ENCODE peak calls at places on chromosomes 4 and X, in ten cellular contexts. B is nephron progenitor cell, S is hypothalamus, C is T-cell, H is left cardiac atrium, R is GM23248, M is D341Med, T is RCC 7860, P is kidney epithelial cell, V is T-helper 2 cell. L is an unnamed sample.

GRCh38 chr4:83240379-83240875 is 44.2 kb downstream of the COQ2 start:
- DNase-seq in M (no peak), T (no peak), V (no peak), P (no peak), C (no peak), R (no peak), H (no peak), B (no peak), S (no peak), L (no peak)

GRCh38 chr4:13267091-13267490 is 217.0 kb downstream of the RAB28 start:
- DNase-seq in R (no peak), M (no peak), S (no peak), T (no peak), P (no peak), V (no peak), C (no peak), H (no peak), B (no peak), L (no peak)

GRCh38 chr4:16072168-16072567 is 11.7 kb downstream of the PROM1 start:
- DNase-seq in V (no peak), C (no peak), T (no peak), S (no peak), R (no peak), H (no peak), P (no peak), B (no peak), M (no peak), L (no peak)

GRCh38 chr4:166324321-166324720 is 451.3 kb downstream of the TLL1 start:
- DNase-seq in B (peak), H (no peak), R (no peak), M (peak), S (no peak), T (no peak), V (no peak), C (no peak), P (no peak), L (no peak)

GRCh38 chr4:89549907-89550306 is 242.3 kb upstream of the GPRIN3 start:
- DNase-seq in P (no peak), R (peak), M (no peak), V (no peak), B (no peak), S (no peak), T (no peak), H (no peak), C (no peak), L (no peak)

GRCh38 chr4:9969526-9970398 is 51.5 kb downstream of the SLC2A9 start:
- DNase-seq in C (no peak), R (no peak), H (no peak), V (peak), M (no peak), S (no peak), P (no peak), T (no peak), B (no peak), L (no peak)

GRCh38 chrX:21373637-21374162 is 518 bp upstream of the CNKSR2 start:
- DNase-seq in C (peak), S (peak), M (no peak), P (no peak), V (peak), T (no peak), R (peak), H (no peak), B (no peak), L (no peak)

GRCh38 chrX:131671714-131672113 is 127.8 kb downstream of the OR13H1 start:
- DNase-seq in S (no peak), V (no peak), H (no peak), T (no peak), C (no peak), P (no peak), B (no peak), M (no peak), R (no peak), L (no peak)

GRCh38 chr4:14529653-14530052 is 472.6 kb upstream of the CPEB2 start:
- DNase-seq in R (no peak), C (no peak), V (no peak), B (no peak), M (no peak), P (no peak), T (no peak), H (no peak), S (no peak), L (no peak)

GRCh38 chr4:22238742-22239141 is 277.1 kb downstream of the ADGRA3 start:
- DNase-seq in V (no peak), R (peak), T (no peak), C (no peak), M (no peak), S (no peak), B (peak), P (no peak), H (no peak), L (no peak)

GRCh38 chrX:115639481-115639880 is 78.5 kb downstream of the PLS3 start:
- DNase-seq in H (no peak), M (no peak), S (no peak), P (no peak), T (no peak), V (no peak), C (no peak), B (no peak), R (no peak), L (no peak)

GRCh38 chr4:20251061-20251795 is 477 bp upstream of the SLIT2 start:
- DNase-seq in V (no peak), P (no peak), C (no peak), R (peak), S (peak), M (no peak), H (no peak), B (no peak), T (no peak), L (no peak)

GRCh38 chr4:147633113-147633512 is 15.9 kb downstream of the TMEM184C start:
- DNase-seq in M (no peak), P (no peak), V (no peak), R (no peak), C (no peak), H (no peak), B (no peak), S (no peak), T (no peak), L (no peak)

GRCh38 chr4:79325436-79325835 is 425 bp downstream of the NAA11 start:
- DNase-seq in R (no peak), S (no peak), C (no peak), H (no peak), V (no peak), M (no peak), B (no peak), T (no peak), P (no peak), L (no peak)

GRCh38 chr4:139171878-139172691 is 4.9 kb downstream of the ELF2 start:
- DNase-seq in T (peak), H (no peak), M (no peak), V (no peak), R (peak), B (no peak), C (no peak), S (no peak), P (no peak), L (no peak)

GRCh38 chr4:37392540-37393255 is 148.2 kb downstream of the NWD2 start:
- DNase-seq in V (no peak), P (no peak), B (no peak), C (no peak), M (no peak), H (peak), T (peak), R (peak), S (peak), L (no peak)